ENCODE peak calls at places on chromosomes 7 and 10, in six cellular contexts. U is HepG2, W is left ventricle myocardium inferior, B is left lung, I is tibial nerve, H is spleen. D is an unnamed sample. For H3K36me3 and H3K9me3, the result is how much of the 10 kb centered on the place peaks cover.

GRCh38 chr7:30649717-30650116 is 32.5 kb downstream of the CRHR2 start:
- DNase-seq in U (no peak), W (no peak), B (no peak), I (no peak), H (peak), D (no peak)

GRCh38 chr10:132684164-132684891 is 101.6 kb downstream of the NKX6-2 start:
- DNase-seq in U (no peak), W (no peak), B (no peak), I (no peak), H (peak), D (no peak)

GRCh38 chr7:26034386-26034785 is 117.6 kb upstream of the NFE2L3 start:
- DNase-seq in U (no peak), W (no peak), B (no peak), I (no peak), H (no peak), D (no peak)

GRCh38 chr7:106176414-106177294 is 64.5 kb upstream of the SYPL1 start:
- DNase-seq in U (peak), W (peak), B (peak), I (peak), H (peak), D (peak)

GRCh38 chr10:49597426-49598163 is 12.5 kb upstream of the SLC18A3 start:
- DNase-seq in U (no peak), W (no peak), B (no peak), I (no peak), H (no peak), D (no peak)

GRCh38 chr10:77185696-77186095 is 451.9 kb downstream of the KCNMA1 start:
- DNase-seq in U (no peak), W (no peak), B (no peak), I (no peak), H (no peak), D (no peak)

GRCh38 chr10:63437334-63437949 is 28.3 kb downstream of the JMJD1C start:
- DNase-seq in U (no peak), W (no peak), B (no peak), I (no peak), H (no peak), D (no peak)

GRCh38 chr10:12915637-12916168 is 85.8 kb downstream of the CCDC3 start:
- DNase-seq in U (no peak), W (no peak), B (no peak), I (no peak), H (no peak), D (no peak)

GRCh38 chr10:79404690-79405131 is 40.7 kb downstream of the ZCCHC24 start:
- DNase-seq in U (no peak), W (no peak), B (peak), I (no peak), H (peak), D (no peak)

GRCh38 chr7:16791895-16792294 is 12.9 kb downstream of the AGR2 start:
- DNase-seq in U (no peak), W (no peak), B (no peak), I (no peak), H (no peak), D (no peak)

GRCh38 chr7:51797371-51797770 is 480.8 kb upstream of the COBL start:
- DNase-seq in U (no peak), W (no peak), B (no peak), I (no peak), H (no peak), D (no peak)

GRCh38 chr10:78341953-78342614 is 308.4 kb downstream of the RPS24 start:
- DNase-seq in U (no peak), W (no peak), B (no peak), I (no peak), H (peak), D (no peak)

GRCh38 chr7:22319424-22320403 is 37.2 kb downstream of the RAPGEF5 start:
- DNase-seq in U (no peak), W (no peak), B (no peak), I (no peak), H (no peak), D (peak)

GRCh38 chr7:44183386-44183785 is 5.9 kb downstream of the GCK start:
- DNase-seq in U (no peak), W (no peak), B (no peak), I (no peak), H (no peak), D (no peak)

GRCh38 chr10:132965411-132966057 is 23.2 kb upstream of the CFAP46 start:
- DNase-seq in U (no peak), W (no peak), B (no peak), I (no peak), H (no peak), D (no peak)

GRCh38 chr7:129256221-129256620 is 31.4 kb downstream of the AHCYL2 start:
- DNase-seq in U (no peak), W (no peak), B (no peak), I (no peak), H (no peak), D (no peak)

GRCh38 chr7:73536479-73536878 is 14.4 kb upstream of the BAZ1B start:
- DNase-seq in U (no peak), W (no peak), B (no peak), I (no peak), H (no peak), D (no peak)

GRCh38 chr7:1111156-1111555 is 23.2 kb downstream of the GPER1 start:
- DNase-seq in U (no peak), W (peak), B (peak), I (no peak), H (no peak), D (no peak)

DNA sequence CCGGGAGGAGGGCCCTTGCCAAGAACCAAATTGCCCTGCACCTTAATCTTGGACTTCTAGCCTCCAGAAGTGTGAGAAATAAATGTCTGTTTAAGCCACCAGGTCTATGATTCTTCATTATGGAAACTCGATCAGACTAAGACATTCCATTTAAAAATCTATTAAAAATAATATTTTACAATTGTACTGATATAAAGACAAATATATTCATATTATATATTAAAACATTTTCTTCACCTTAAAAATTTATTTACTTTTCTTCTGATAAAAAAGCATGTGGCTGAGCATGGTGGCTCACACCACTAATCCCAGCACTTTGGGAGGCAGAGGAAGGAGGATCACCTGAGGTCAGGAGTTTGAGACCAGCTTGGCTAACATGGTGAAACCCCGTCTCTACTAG is 72.4 kb upstream of the CHST15 start:
- DNase-seq in U (no peak), W (no peak), B (no peak), I (no peak), H (no peak), D (no peak)
- H3K36me3 ChIP-seq in U (under half), W (under half), B (under half), I (under half), H (under half), D (under half)

GRCh38 chr7:6160191-6160623 is 112.2 kb downstream of the CYTH3 start:
- DNase-seq in U (no peak), W (peak), B (peak), I (peak), H (no peak), D (peak)
- TF ChIP-seq CTCF in U (peak), W (peak), B (peak), I (peak), H (peak), D (peak)

DNA sequence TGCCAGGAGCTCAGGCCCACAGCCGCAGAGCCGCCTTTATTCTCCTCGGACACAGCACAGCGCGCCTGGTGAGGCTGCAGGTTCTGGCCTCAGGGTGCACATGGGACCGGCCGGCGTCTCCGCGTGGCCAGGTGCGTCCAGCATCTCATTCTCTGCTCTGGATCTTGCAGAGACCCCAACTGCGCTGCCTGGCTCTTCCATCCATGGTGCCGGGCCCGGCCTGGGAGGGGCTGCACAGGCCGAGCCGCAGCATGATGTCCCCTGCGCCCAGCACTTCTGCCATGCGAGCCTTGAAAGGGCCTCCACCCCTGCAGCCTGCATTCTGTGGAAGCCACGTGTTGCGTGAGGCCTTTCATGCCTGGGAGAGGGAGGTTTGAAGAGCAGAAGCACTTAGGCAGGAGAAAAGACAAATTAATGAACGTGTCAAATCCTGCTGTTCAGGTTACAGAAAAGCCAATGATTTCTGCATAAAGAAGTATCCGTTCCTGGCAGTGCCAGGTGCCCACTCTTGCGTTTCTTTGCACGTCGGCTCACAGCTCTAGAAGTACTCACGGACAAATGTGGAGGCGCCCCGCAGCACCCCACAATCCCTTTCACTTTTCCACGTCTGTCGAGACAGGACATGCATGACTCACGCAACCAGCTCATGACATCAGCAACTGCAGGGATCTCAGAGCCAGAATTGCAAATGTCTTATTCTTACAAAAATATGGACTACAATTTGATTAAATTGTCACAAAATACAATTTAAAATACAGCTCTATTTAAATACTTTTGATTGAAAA is 571.4 kb downstream of the DNAJB6 start:
- DNase-seq in U (no peak), W (no peak), B (peak), I (no peak), H (no peak), D (no peak)
- H3K9me3 ChIP-seq in U (under half), W (under half), B (under half), I (under half), H (under half), D (under half)

GRCh38 chr10:119672291-119672690 is 21.1 kb downstream of the BAG3 start:
- DNase-seq in U (no peak), W (no peak), B (no peak), I (no peak), H (no peak), D (no peak)
- H3K36me3 ChIP-seq in U (half or more), W (half or more), B (under half), I (half or more), H (half or more), D (under half)

GRCh38 chr10:208616-209015 is 73.4 kb downstream of the ZMYND11 start:
- DNase-seq in U (no peak), W (no peak), B (no peak), I (no peak), H (no peak), D (no peak)

GRCh38 chr10:210297-210696 is 75.0 kb downstream of the ZMYND11 start:
- DNase-seq in U (no peak), W (no peak), B (no peak), I (no peak), H (no peak), D (no peak)

DNA sequence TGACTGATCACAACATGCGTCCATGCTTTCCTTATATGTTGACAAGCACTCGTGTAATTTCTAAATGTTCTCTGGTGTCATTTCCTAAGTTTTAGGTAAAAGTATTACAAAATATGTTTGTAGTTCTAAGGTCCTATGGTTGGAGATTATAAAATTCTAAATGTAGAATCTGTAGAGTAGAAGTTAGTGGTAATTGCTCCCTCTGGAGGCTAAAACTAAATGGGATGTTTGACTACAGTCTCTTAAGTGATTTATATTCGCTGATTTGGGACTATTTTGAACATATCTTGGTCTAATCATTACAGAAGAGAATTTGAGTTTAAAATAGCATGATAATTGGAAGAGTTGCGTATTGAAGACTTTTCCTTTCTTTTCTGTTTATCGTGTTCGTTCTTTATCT is 74.1 kb downstream of the ZMYND11 start:
- DNase-seq in U (no peak), W (no peak), B (no peak), I (no peak), H (no peak), D (no peak)
- TF ChIP-seq CTCF in U (no peak), W (no peak), B (no peak), I (no peak), H (no peak), D (no peak)

GRCh38 chr7:157840174-157840912 is 503.5 kb downstream of the DNAJB6 start:
- DNase-seq in U (no peak), W (no peak), B (peak), I (no peak), H (peak), D (no peak)
- H3K9me3 ChIP-seq in U (under half), W (under half), B (under half), I (under half), H (under half), D (under half)

DNA sequence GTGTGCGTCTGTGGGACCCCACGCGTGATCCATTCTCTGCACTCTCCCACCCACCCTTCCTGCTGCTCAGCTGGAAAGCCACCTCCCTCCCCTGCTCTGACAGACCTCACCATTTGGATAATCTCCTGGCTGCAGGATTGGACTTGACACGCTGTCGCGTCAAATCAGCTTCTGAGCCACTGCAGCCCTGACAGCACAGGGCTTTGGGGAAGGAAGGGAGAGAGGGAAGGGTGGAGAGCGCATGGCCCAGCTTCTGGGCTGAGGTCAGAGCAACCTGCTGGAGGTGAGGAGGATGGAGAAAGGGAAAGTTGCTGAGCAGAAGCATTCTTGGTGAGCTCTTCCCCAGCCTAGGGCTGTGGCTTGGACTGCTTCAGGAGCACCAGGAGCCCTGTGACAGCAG is 48.9 kb upstream of the LRRC4 start:
- DNase-seq in U (no peak), W (no peak), B (no peak), I (no peak), H (no peak), D (peak)
- H3K36me3 ChIP-seq in U (half or more), W (under half), B (under half), I (half or more), H (half or more), D (under half)

DNA sequence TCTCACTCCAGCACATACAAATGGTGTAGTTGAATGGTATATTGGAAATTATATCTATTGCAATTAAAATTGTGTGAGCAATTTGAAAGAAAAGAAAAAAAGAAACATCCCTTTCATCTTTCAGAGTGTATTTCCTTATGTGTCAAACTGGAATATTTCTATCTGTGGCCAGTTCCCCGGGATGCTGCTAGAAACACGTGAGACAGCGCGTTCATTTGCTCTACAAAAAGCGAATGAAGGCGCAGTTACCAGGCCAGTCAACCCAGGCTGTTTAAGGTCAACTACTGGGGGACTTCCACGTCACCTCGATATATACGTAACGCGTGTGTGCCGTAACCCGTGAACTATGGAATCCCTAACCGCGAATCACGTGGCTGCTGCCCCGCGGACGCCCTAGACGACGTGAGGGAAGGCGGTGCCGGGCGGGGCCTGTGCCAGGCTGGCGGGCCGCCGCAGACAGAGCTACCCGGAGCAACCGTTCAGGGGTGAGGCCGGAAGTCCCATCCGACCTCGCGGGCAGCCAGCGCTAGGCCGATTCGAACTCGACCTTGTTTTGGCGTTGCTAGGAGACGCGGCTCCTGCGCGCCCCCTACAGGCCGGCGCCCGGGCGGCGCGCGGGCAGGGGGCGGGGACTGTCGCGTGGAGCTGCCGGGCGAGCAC is 1.1 kb upstream of the ARL4A start:
- DNase-seq in U (peak), W (peak), B (peak), I (peak), H (peak), D (peak)
- TF ChIP-seq CTCF in U (peak), W (peak), B (peak), I (peak), H (peak), D (peak)

D was measured in WERI-Rb-1.